ENCODE peak calls at places on chromosomes 12 and 14, in six cellular contexts. One of them, this sample, is unnamed.

GRCh38 chr12:82696543-82696942 is 9.8 kb downstream of the TMTC2 start:
- DNase-seq in fibroblast of pulmonary artery: no peak
- DNase-seq in pancreas: no peak
- DNase-seq in HFF-Myc: no peak
- DNase-seq in AG09309: no peak
- DNase-seq in GM23338: no peak
- DNase-seq in this sample: no peak

GRCh38 chr12:112116232-112117060 is 7.9 kb upstream of the NAA25 start:
- DNase-seq in fibroblast of pulmonary artery: peak; percentile 88
- DNase-seq in pancreas: peak; percentile 76
- DNase-seq in HFF-Myc: no peak
- DNase-seq in GM23338: peak; percentile 95
- DNase-seq in AG09309: no peak
- DNase-seq in this sample: peak; percentile 46

GRCh38 chr12:130246560-130246959 is 84.3 kb downstream of the FZD10 start:
- DNase-seq in GM23338: no peak
- DNase-seq in HFF-Myc: no peak
- DNase-seq in AG09309: no peak
- DNase-seq in fibroblast of pulmonary artery: no peak
- DNase-seq in pancreas: no peak
- DNase-seq in this sample: no peak

GRCh38 chr14:83664389-83664788 is 1865.6 kb upstream of the FLRT2 start:
- DNase-seq in AG09309: no peak
- DNase-seq in GM23338: peak; percentile 15
- DNase-seq in pancreas: no peak
- DNase-seq in fibroblast of pulmonary artery: no peak
- DNase-seq in HFF-Myc: no peak
- DNase-seq in this sample: no peak

GRCh38 chr14:105999361-106000028 is 473.1 kb downstream of the TMEM121 start:
- DNase-seq in pancreas: no peak
- DNase-seq in fibroblast of pulmonary artery: peak; percentile 0
- DNase-seq in AG09309: no peak
- DNase-seq in GM23338: peak; percentile 43
- DNase-seq in HFF-Myc: no peak
- DNase-seq in this sample: no peak

GRCh38 chr14:91078095-91078737 is 17.8 kb upstream of the RPS6KA5 start:
- DNase-seq in AG09309: no peak
- DNase-seq in HFF-Myc: no peak
- DNase-seq in pancreas: no peak
- DNase-seq in GM23338: no peak
- DNase-seq in fibroblast of pulmonary artery: no peak
- DNase-seq in this sample: no peak

GRCh38 chr12:42735869-42736361 is 146.4 kb upstream of the PRICKLE1 start:
- DNase-seq in pancreas: no peak
- DNase-seq in GM23338: no peak
- DNase-seq in fibroblast of pulmonary artery: no peak
- DNase-seq in AG09309: no peak
- DNase-seq in HFF-Myc: no peak
- DNase-seq in this sample: no peak

GRCh38 chr12:75658286-75658685 is 146.9 kb upstream of the KRR1 start:
- DNase-seq in GM23338: no peak
- DNase-seq in AG09309: no peak
- DNase-seq in fibroblast of pulmonary artery: no peak
- DNase-seq in HFF-Myc: no peak
- DNase-seq in pancreas: no peak
- DNase-seq in this sample: no peak

GRCh38 chr12:99983721-99984258 is 946 bp downstream of the ANKS1B start:
- DNase-seq in HFF-Myc: no peak
- DNase-seq in GM23338: no peak
- DNase-seq in pancreas: no peak
- DNase-seq in fibroblast of pulmonary artery: no peak
- DNase-seq in AG09309: no peak
- DNase-seq in this sample: no peak

GRCh38 chr12:77010637-77011548 is 54.5 kb downstream of the E2F7 start:
- DNase-seq in pancreas: peak; percentile 70
- DNase-seq in HFF-Myc: peak; percentile 61
- DNase-seq in fibroblast of pulmonary artery: peak; percentile 76
- DNase-seq in AG09309: peak; percentile 29
- DNase-seq in GM23338: peak; percentile 85
- DNase-seq in this sample: peak; percentile 62

GRCh38 chr12:31460024-31460423 is 130.9 kb downstream of the DENND5B start:
- DNase-seq in AG09309: no peak
- DNase-seq in pancreas: no peak
- DNase-seq in HFF-Myc: no peak
- DNase-seq in GM23338: no peak
- DNase-seq in fibroblast of pulmonary artery: no peak
- DNase-seq in this sample: no peak

GRCh38 chr12:79515526-79515935 is 175.2 kb downstream of the PAWR start:
- DNase-seq in pancreas: no peak
- DNase-seq in HFF-Myc: no peak
- DNase-seq in AG09309: no peak
- DNase-seq in fibroblast of pulmonary artery: no peak
- DNase-seq in GM23338: no peak
- DNase-seq in this sample: no peak

GRCh38 chr12:62910549-62911169 is 24.3 kb downstream of the PPM1H start:
- DNase-seq in AG09309: no peak
- DNase-seq in pancreas: no peak
- DNase-seq in GM23338: no peak
- DNase-seq in HFF-Myc: no peak
- DNase-seq in fibroblast of pulmonary artery: no peak
- DNase-seq in this sample: no peak

GRCh38 chr14:34496679-34497513 is 34.9 kb upstream of the SPTSSA start:
- DNase-seq in pancreas: no peak
- DNase-seq in GM23338: peak; percentile 76
- DNase-seq in HFF-Myc: peak; percentile 95
- DNase-seq in fibroblast of pulmonary artery: peak; percentile 99
- DNase-seq in AG09309: peak; percentile 98
- DNase-seq in this sample: peak; percentile 98

GRCh38 chr12:101875112-101875961 is 2.0 kb upstream of the DRAM1 start:
- DNase-seq in fibroblast of pulmonary artery: peak; percentile 67
- DNase-seq in pancreas: no peak
- DNase-seq in AG09309: no peak
- DNase-seq in GM23338: no peak
- DNase-seq in HFF-Myc: no peak
- DNase-seq in this sample: no peak

GRCh38 chr12:104720346-104721064 is 237.6 kb downstream of the SLC41A2 start:
- DNase-seq in pancreas: no peak
- DNase-seq in GM23338: no peak
- DNase-seq in AG09309: no peak
- DNase-seq in fibroblast of pulmonary artery: no peak
- DNase-seq in HFF-Myc: no peak
- DNase-seq in this sample: no peak

GRCh38 chr14:65173973-65174693 is 71.8 kb upstream of the MAX start:
- DNase-seq in fibroblast of pulmonary artery: no peak
- DNase-seq in AG09309: no peak
- DNase-seq in pancreas: no peak
- DNase-seq in GM23338: peak; percentile 72
- DNase-seq in HFF-Myc: no peak
- DNase-seq in this sample: no peak

GRCh38 chr14:58738876-58739275 is 101.1 kb downstream of the DACT1 start:
- DNase-seq in fibroblast of pulmonary artery: no peak
- DNase-seq in GM23338: no peak
- DNase-seq in pancreas: no peak
- DNase-seq in AG09309: no peak
- DNase-seq in HFF-Myc: no peak
- DNase-seq in this sample: peak; percentile 49

GRCh38 chr14:91229743-91230200 is 14.7 kb downstream of the GPR68 start:
- DNase-seq in AG09309: peak; percentile 73
- DNase-seq in pancreas: no peak
- DNase-seq in GM23338: no peak
- DNase-seq in HFF-Myc: no peak
- DNase-seq in fibroblast of pulmonary artery: peak; percentile 14
- DNase-seq in this sample: peak; percentile 57

GRCh38 chr14:105398726-105399440 is 545 bp downstream of the TEX22 start:
- DNase-seq in AG09309: no peak
- DNase-seq in GM23338: peak; percentile 64
- DNase-seq in pancreas: peak; percentile 36
- DNase-seq in HFF-Myc: no peak
- DNase-seq in fibroblast of pulmonary artery: peak; percentile 39
- DNase-seq in this sample: no peak

GRCh38 chr14:102241147-102241546 is 63.8 kb downstream of the MOK start:
- DNase-seq in HFF-Myc: no peak
- DNase-seq in GM23338: no peak
- DNase-seq in fibroblast of pulmonary artery: no peak
- DNase-seq in pancreas: no peak
- DNase-seq in AG09309: no peak
- DNase-seq in this sample: no peak

GRCh38 chr14:104291123-104292000 is 153.0 kb downstream of the KIF26A start:
- DNase-seq in pancreas: peak; percentile 78
- DNase-seq in AG09309: no peak
- DNase-seq in GM23338: peak; percentile 81
- DNase-seq in fibroblast of pulmonary artery: no peak
- DNase-seq in HFF-Myc: no peak
- DNase-seq in this sample: no peak

GRCh38 chr14:61171687-61172086 is 109.5 kb downstream of the TMEM30B start:
- DNase-seq in GM23338: no peak
- DNase-seq in fibroblast of pulmonary artery: no peak
- DNase-seq in pancreas: no peak
- DNase-seq in AG09309: no peak
- DNase-seq in HFF-Myc: no peak
- DNase-seq in this sample: no peak

GRCh38 chr14:73058923-73059311 is 583 bp downstream of the RBM25 start:
- DNase-seq in AG09309: no peak
- DNase-seq in HFF-Myc: no peak
- DNase-seq in GM23338: peak; percentile 62
- DNase-seq in pancreas: no peak
- DNase-seq in fibroblast of pulmonary artery: no peak
- DNase-seq in this sample: no peak

GRCh38 chr12:107684029-107684790 is 1.4 kb upstream of the PWP1 start:
- DNase-seq in HFF-Myc: peak; percentile 25
- DNase-seq in fibroblast of pulmonary artery: no peak
- DNase-seq in AG09309: no peak
- DNase-seq in GM23338: no peak
- DNase-seq in pancreas: no peak
- DNase-seq in this sample: peak; percentile 7

GRCh38 chr14:92601757-92602417 is 88.3 kb downstream of the RIN3 start:
- DNase-seq in pancreas: no peak
- DNase-seq in AG09309: no peak
- DNase-seq in HFF-Myc: no peak
- DNase-seq in fibroblast of pulmonary artery: no peak
- DNase-seq in GM23338: no peak
- DNase-seq in this sample: no peak

GRCh38 chr14:80059041-80059440 is 152.3 kb downstream of the DIO2 start:
- DNase-seq in AG09309: no peak
- DNase-seq in pancreas: no peak
- DNase-seq in HFF-Myc: no peak
- DNase-seq in GM23338: no peak
- DNase-seq in fibroblast of pulmonary artery: no peak
- DNase-seq in this sample: no peak

GRCh38 chr14:103398427-103399195 is 13.4 kb downstream of the MARK3 start:
- DNase-seq in pancreas: no peak
- DNase-seq in HFF-Myc: no peak
- DNase-seq in AG09309: no peak
- DNase-seq in GM23338: no peak
- DNase-seq in fibroblast of pulmonary artery: peak; percentile 61
- DNase-seq in this sample: no peak

GRCh38 chr14:81313775-81314429 is 86.2 kb downstream of the STON2 start:
- DNase-seq in AG09309: no peak
- DNase-seq in HFF-Myc: no peak
- DNase-seq in pancreas: no peak
- DNase-seq in GM23338: no peak
- DNase-seq in fibroblast of pulmonary artery: no peak
- DNase-seq in this sample: no peak

DNA sequence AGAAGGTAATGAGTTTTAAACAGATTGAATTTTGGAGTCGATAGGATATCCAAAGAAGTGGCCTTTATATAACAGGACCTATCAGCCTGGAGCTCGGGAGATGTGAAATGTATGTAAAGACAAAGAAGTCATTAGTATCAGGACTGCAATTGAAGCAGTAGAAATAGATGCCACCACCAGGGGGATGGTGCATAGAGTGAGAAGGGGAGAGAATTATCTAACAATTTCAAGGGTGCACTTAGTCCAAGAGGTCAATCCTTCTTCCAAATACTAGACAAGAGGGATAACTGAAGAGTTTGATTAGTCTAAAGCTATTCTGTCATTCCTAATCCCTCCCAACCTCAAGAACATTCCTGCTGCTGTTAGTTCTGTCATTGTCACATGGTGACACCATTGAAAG is 127.8 kb downstream of the CFAP54 start:
- DNase-seq in HFF-Myc: no peak
- DNase-seq in fibroblast of pulmonary artery: no peak
- DNase-seq in pancreas: no peak
- DNase-seq in AG09309: no peak
- DNase-seq in GM23338: peak; percentile 47
- DNase-seq in this sample: no peak
- TF ChIP-seq CTCF in HFF-Myc: peak; percentile 24
- TF ChIP-seq CTCF in fibroblast of pulmonary artery: peak; percentile 7
- TF ChIP-seq CTCF in pancreas: no peak
- TF ChIP-seq CTCF in AG09309: no peak
- TF ChIP-seq CTCF in GM23338: peak; percentile 40
- TF ChIP-seq CTCF in this sample: peak; percentile 57

DNA sequence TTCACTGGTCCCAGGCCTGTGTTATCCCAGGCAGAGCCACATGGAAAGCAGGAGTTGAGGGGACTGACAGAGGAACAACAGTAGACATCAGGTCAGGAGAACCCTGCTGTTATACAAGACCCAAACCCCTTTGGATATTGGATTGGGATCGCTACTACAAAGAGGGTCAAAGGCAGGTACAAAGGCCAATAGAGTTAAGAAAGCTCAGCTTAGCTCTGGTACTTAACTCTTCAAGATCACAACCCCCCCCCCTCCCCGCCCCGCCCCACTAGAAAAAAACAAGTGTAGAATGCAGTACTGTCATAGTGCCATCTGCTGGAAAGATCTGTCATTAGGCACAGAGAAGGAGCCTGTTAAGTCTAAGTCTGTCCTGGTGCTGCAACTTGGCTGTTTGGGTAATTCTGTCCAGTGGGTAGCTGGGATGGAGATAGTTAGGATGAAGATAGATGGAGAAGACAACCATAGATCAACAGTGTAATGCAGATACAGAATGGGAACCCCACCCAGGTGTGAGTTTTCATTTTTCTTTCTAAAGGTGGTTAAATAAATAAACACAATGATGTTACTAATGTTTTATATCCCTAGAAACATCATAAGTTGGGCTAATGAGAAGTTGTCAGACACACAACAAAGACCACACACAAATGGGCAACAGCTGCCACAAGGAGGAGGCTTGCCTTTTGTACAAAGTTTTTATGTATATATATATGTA is 17.2 kb downstream of the REM2 start:
- DNase-seq in pancreas: no peak
- DNase-seq in fibroblast of pulmonary artery: peak; percentile 82
- DNase-seq in GM23338: peak; percentile 90
- DNase-seq in AG09309: no peak
- DNase-seq in HFF-Myc: peak; percentile 52
- DNase-seq in this sample: peak; percentile 58
- TF ChIP-seq CTCF in pancreas: no peak
- TF ChIP-seq CTCF in fibroblast of pulmonary artery: peak; percentile 69
- TF ChIP-seq CTCF in GM23338: peak; percentile 77
- TF ChIP-seq CTCF in AG09309: peak; percentile 62
- TF ChIP-seq CTCF in HFF-Myc: peak; percentile 63
- TF ChIP-seq CTCF in this sample: peak; percentile 82

GRCh38 chr12:14776236-14776959 is 26.9 kb downstream of the WBP11 start:
- DNase-seq in fibroblast of pulmonary artery: peak; percentile 64
- DNase-seq in GM23338: no peak
- DNase-seq in pancreas: no peak
- DNase-seq in AG09309: no peak
- DNase-seq in HFF-Myc: no peak
- DNase-seq in this sample: peak; percentile 32
- TF ChIP-seq CTCF in fibroblast of pulmonary artery: peak; percentile 47
- TF ChIP-seq CTCF in GM23338: no peak
- TF ChIP-seq CTCF in pancreas: no peak
- TF ChIP-seq CTCF in AG09309: no peak
- TF ChIP-seq CTCF in HFF-Myc: no peak
- TF ChIP-seq CTCF in this sample: peak; percentile 66

GRCh38 chr14:43503508-43503907 is 1003.6 kb downstream of the FSCB start:
- DNase-seq in fibroblast of pulmonary artery: peak; percentile 11
- DNase-seq in pancreas: no peak
- DNase-seq in AG09309: no peak
- DNase-seq in GM23338: peak; percentile 7
- DNase-seq in HFF-Myc: no peak
- DNase-seq in this sample: no peak
- TF ChIP-seq CTCF in fibroblast of pulmonary artery: no peak
- TF ChIP-seq CTCF in pancreas: no peak
- TF ChIP-seq CTCF in AG09309: no peak
- TF ChIP-seq CTCF in GM23338: no peak
- TF ChIP-seq CTCF in HFF-Myc: no peak
- TF ChIP-seq CTCF in this sample: no peak